ENCODE peak calls at places on chromosomes 5 and 9, in seven cellular contexts. G, T, D, Q, A, M and W are unnamed samples.

GRCh38 chr9:33884856-33885701 is 68.1 kb downstream of the UBE2R2 start:
- DNase-seq in G (no peak), T (no peak), D (peak), Q (no peak), A (no peak), M (no peak), W (peak)

GRCh38 chr9:108867829-108868228 is 5.8 kb downstream of the ACTL7A start:
- DNase-seq in G (no peak), T (no peak), D (no peak), Q (no peak), A (no peak), M (no peak), W (no peak)

GRCh38 chr9:22813520-22813919 is 366.9 kb downstream of the DMRTA1 start:
- DNase-seq in G (peak), T (peak), D (peak), Q (no peak), A (no peak), M (peak), W (peak)

GRCh38 chr9:115411993-115412452 is 294.1 kb upstream of the TNC start:
- DNase-seq in G (no peak), T (peak), D (peak), Q (no peak), A (no peak), M (no peak), W (no peak)

GRCh38 chr5:112200132-112200531 is 218.9 kb downstream of the EPB41L4A start:
- DNase-seq in G (no peak), T (no peak), D (no peak), Q (no peak), A (no peak), M (no peak), W (no peak)

GRCh38 chr5:125295405-125295872 is 549.0 kb upstream of the ZNF608 start:
- DNase-seq in G (no peak), T (no peak), D (peak), Q (no peak), A (no peak), M (no peak), W (peak)

GRCh38 chr9:93184439-93185221 is 691 bp downstream of the WNK2 start:
- DNase-seq in G (peak), T (peak), D (no peak), Q (peak), A (no peak), M (peak), W (no peak)

GRCh38 chr5:146196459-146197048 is 6.9 kb upstream of the RBM27 start:
- DNase-seq in G (no peak), T (no peak), D (no peak), Q (no peak), A (no peak), M (no peak), W (no peak)

GRCh38 chr5:72265032-72265903 is 54.8 kb downstream of the MRPS27 start:
- DNase-seq in G (no peak), T (no peak), D (no peak), Q (no peak), A (no peak), M (no peak), W (no peak)

GRCh38 chr5:10130881-10131280 is 118.8 kb downstream of the ATPSCKMT start:
- DNase-seq in G (no peak), T (peak), D (no peak), Q (no peak), A (no peak), M (no peak), W (peak)

GRCh38 chr9:21974230-21974541 is 20.0 kb downstream of the CDKN2A start:
- DNase-seq in G (no peak), T (no peak), D (no peak), Q (no peak), A (no peak), M (no peak), W (no peak)

GRCh38 chr9:106179181-106179580 is 484.8 kb downstream of the TMEM38B start:
- DNase-seq in G (no peak), T (no peak), D (no peak), Q (no peak), A (no peak), M (no peak), W (no peak)

GRCh38 chr5:59484618-59485017 is 408.9 kb downstream of the PDE4D start:
- DNase-seq in G (no peak), T (no peak), D (no peak), Q (no peak), A (no peak), M (no peak), W (peak)

GRCh38 chr5:174166231-174167079 is 120.9 kb downstream of the NSG2 start:
- DNase-seq in G (no peak), T (no peak), D (no peak), Q (no peak), A (no peak), M (no peak), W (no peak)

GRCh38 chr9:124258765-124259272 is 1.1 kb downstream of the NEK6 start:
- DNase-seq in G (no peak), T (peak), D (no peak), Q (peak), A (peak), M (no peak), W (peak)

GRCh38 chr9:102049586-102050246 is 311.3 kb upstream of the GRIN3A start:
- DNase-seq in G (no peak), T (no peak), D (no peak), Q (no peak), A (no peak), M (no peak), W (no peak)

GRCh38 chr5:150625164-150625535 is 15.3 kb upstream of the SYNPO start:
- DNase-seq in G (no peak), T (no peak), D (no peak), Q (no peak), A (no peak), M (no peak), W (no peak)

GRCh38 chr9:129352157-129352870 is 174.3 kb upstream of the IER5L start:
- DNase-seq in G (peak), T (peak), D (no peak), Q (peak), A (peak), M (no peak), W (no peak)

GRCh38 chr5:3191585-3191984 is 404.0 kb upstream of the IRX1 start:
- DNase-seq in G (no peak), T (no peak), D (no peak), Q (no peak), A (no peak), M (no peak), W (no peak)

GRCh38 chr9:116087751-116088194 is 65.8 kb upstream of the PAPPA start:
- DNase-seq in G (no peak), T (peak), D (peak), Q (no peak), A (no peak), M (no peak), W (peak)

GRCh38 chr5:98775962-98776687 is 2.7 kb downstream of the RGMB start:
- DNase-seq in G (no peak), T (no peak), D (peak), Q (no peak), A (no peak), M (peak), W (peak)

GRCh38 chr9:32431940-32432555 is 47.6 kb downstream of the ACO1 start:
- DNase-seq in G (peak), T (peak), D (peak), Q (peak), A (peak), M (peak), W (peak)

GRCh38 chr5:180494510-180495181 is 467 bp downstream of the CNOT6 start:
- DNase-seq in G (peak), T (peak), D (no peak), Q (peak), A (peak), M (peak), W (peak)

GRCh38 chr5:98905857-98906688 is 22.7 kb downstream of the CHD1 start:
- DNase-seq in G (peak), T (peak), D (peak), Q (no peak), A (no peak), M (peak), W (peak)

GRCh38 chr9:21591221-21592062 is 109.3 kb upstream of the IFNE start:
- DNase-seq in G (no peak), T (peak), D (peak), Q (no peak), A (peak), M (peak), W (peak)

GRCh38 chr9:116791314-116791713 is 104.2 kb downstream of the TRIM32 start:
- DNase-seq in G (no peak), T (peak), D (peak), Q (no peak), A (no peak), M (no peak), W (peak)

GRCh38 chr5:129377504-129377903 is 82.6 kb upstream of the ADAMTS19 start:
- DNase-seq in G (no peak), T (no peak), D (no peak), Q (no peak), A (no peak), M (peak), W (no peak)

GRCh38 chr9:19233344-19233743 is 2.9 kb downstream of the DENND4C start:
- DNase-seq in G (no peak), T (no peak), D (no peak), Q (no peak), A (no peak), M (no peak), W (no peak)

GRCh38 chr9:137127301-137128157 is 11.4 kb upstream of the GRIN1 start:
- DNase-seq in G (no peak), T (no peak), D (no peak), Q (no peak), A (no peak), M (no peak), W (no peak)

GRCh38 chr5:66967102-66967501 is 229.5 kb downstream of the CD180 start:
- DNase-seq in G (no peak), T (no peak), D (peak), Q (no peak), A (no peak), M (no peak), W (peak)

GRCh38 chr9:98995059-98995665 is 51.5 kb downstream of the COL15A1 start:
- DNase-seq in G (no peak), T (no peak), D (no peak), Q (no peak), A (peak), M (no peak), W (no peak)

GRCh38 chr9:27457445-27457844 is 66.6 kb upstream of the IFNK start:
- DNase-seq in G (no peak), T (peak), D (no peak), Q (peak), A (peak), M (no peak), W (no peak)

GRCh38 chr9:121886759-121887485 is 206.2 kb downstream of the TTLL11 start:
- DNase-seq in G (no peak), T (no peak), D (no peak), Q (no peak), A (no peak), M (no peak), W (no peak)

GRCh38 chr5:163565931-163566608 is 60.7 kb downstream of the MAT2B start:
- DNase-seq in G (no peak), T (peak), D (peak), Q (peak), A (peak), M (peak), W (peak)

GRCh38 chr9:87601175-87601574 is 103.5 kb downstream of the DAPK1 start:
- DNase-seq in G (no peak), T (peak), D (no peak), Q (no peak), A (no peak), M (peak), W (no peak)

GRCh38 chr5:95520176-95520575 is 34.6 kb downstream of the SKIC3 start:
- DNase-seq in G (no peak), T (no peak), D (no peak), Q (no peak), A (no peak), M (no peak), W (no peak)

GRCh38 chr5:37722236-37723146 is 117.3 kb downstream of the GDNF start:
- DNase-seq in G (peak), T (peak), D (peak), Q (no peak), A (no peak), M (peak), W (peak)

GRCh38 chr5:55758231-55758630 is 20.4 kb downstream of the DDX4 start:
- DNase-seq in G (no peak), T (no peak), D (no peak), Q (no peak), A (no peak), M (no peak), W (no peak)

GRCh38 chr5:53151713-53152458 is 42.3 kb upstream of the MOCS2 start:
- DNase-seq in G (no peak), T (peak), D (peak), Q (no peak), A (no peak), M (no peak), W (peak)

DNA sequence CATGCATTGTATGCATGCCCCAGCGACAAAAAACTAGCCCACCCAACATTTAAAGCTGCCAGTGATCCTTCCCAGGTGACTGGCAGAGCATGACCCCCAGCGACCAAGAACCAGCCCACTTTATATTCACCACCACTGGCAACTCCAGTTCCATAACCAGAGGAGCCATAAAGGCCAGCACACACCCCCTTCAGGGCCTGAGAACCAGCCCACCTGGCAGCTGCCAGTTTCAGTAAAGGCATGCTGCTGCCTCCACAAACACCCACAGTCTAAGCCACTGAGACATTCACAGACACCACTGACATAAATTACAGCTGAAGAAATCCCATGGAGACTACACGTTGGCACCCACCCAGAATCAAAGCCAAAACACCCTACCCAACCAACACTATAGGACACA is 46.9 kb upstream of the RGS7BP start:
- DNase-seq in G (no peak), T (no peak), D (no peak), Q (no peak), A (no peak), M (no peak), W (no peak)
- H3K18ac ChIP-seq in G (no peak), T (no peak), D (no peak), Q (no peak), A (no peak), M (no peak), W (no peak)

GRCh38 chr5:76836585-76836984 is 13.2 kb upstream of the S100Z start:
- DNase-seq in G (no peak), T (no peak), D (no peak), Q (no peak), A (no peak), M (no peak), W (peak)
- H3K18ac ChIP-seq in G (no peak), T (no peak), D (peak), Q (no peak), A (no peak), M (no peak), W (peak)

GRCh38 chr9:76701441-76702031 is 62.7 kb upstream of the PCA3 start:
- DNase-seq in G (peak), T (no peak), D (no peak), Q (no peak), A (no peak), M (no peak), W (no peak)

GRCh38 chr9:76704601-76705204 is 59.5 kb upstream of the PCA3 start:
- DNase-seq in G (peak), T (peak), D (peak), Q (no peak), A (no peak), M (peak), W (peak)

GRCh38 chr9:76699966-76700365 is 64.3 kb upstream of the PCA3 start:
- DNase-seq in G (no peak), T (no peak), D (peak), Q (no peak), A (no peak), M (no peak), W (peak)

GRCh38 chr9:76700916-76701315 is 63.3 kb upstream of the PCA3 start:
- DNase-seq in G (no peak), T (no peak), D (no peak), Q (no peak), A (no peak), M (no peak), W (no peak)

GRCh38 chr9:76703270-76703669 is 61.0 kb upstream of the PCA3 start:
- DNase-seq in G (no peak), T (no peak), D (no peak), Q (no peak), A (no peak), M (no peak), W (no peak)
- H3K18ac ChIP-seq in G (peak), T (no peak), D (no peak), Q (no peak), A (no peak), M (no peak), W (no peak)

DNA sequence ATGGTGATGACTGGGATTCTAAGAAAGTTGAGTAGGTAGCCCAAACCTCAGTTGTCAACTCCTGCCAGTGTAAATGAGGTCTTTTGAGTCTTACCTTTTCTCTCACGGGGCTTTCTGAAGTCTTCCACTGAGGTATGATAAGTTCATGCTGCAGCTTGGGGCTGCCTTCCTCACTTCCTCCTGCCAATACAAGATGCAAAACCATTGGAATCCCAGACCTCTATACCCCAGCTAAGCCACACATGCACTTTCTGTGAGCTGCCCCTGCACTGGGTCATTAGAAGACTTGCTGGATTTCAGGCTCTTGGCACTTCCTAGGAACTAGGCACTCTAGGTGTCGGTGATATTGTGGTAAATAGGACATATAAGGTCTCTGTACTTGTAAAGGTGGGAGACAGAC is 4.8 kb downstream of the ADAM19 start:
- DNase-seq in G (no peak), T (no peak), D (no peak), Q (no peak), A (no peak), M (no peak), W (no peak)
- H3K18ac ChIP-seq in G (no peak), T (peak), D (peak), Q (no peak), A (no peak), M (peak), W (peak)

DNA sequence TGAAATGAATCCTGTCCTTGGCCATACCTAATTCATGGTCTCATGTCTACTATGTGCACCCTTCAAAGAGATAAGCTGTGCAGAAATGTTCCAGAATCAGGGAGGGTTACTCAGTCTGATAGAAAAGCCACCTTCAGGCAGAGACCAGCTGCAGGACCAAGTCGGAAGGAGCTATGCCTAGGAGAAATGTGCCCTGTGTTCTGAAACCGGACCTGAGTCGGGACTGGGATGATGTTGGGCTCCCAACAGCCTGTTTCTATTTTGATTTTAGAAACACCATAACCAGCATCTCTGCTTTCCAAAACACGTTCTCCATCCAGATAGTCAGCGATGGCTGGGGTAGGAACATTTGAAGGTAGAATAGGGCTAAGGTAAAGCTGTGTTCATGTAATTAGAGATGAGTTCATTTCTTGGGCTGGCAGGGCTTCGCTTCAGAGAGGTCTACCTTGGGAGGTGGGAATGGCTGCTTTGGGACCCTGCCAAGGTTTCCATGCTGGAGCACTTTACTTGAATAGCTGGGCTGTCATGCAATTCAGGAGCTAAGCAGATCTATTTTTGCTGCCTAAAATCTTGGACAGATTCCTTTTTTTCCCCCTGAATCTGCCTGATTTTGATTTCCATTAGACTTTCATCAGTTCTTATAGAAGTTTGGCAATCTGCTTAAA is 2.8 kb downstream of the ADCY2 start:
- DNase-seq in G (no peak), T (no peak), D (no peak), Q (no peak), A (no peak), M (no peak), W (no peak)
- H3K18ac ChIP-seq in G (no peak), T (peak), D (no peak), Q (no peak), A (no peak), M (no peak), W (no peak)

DNA sequence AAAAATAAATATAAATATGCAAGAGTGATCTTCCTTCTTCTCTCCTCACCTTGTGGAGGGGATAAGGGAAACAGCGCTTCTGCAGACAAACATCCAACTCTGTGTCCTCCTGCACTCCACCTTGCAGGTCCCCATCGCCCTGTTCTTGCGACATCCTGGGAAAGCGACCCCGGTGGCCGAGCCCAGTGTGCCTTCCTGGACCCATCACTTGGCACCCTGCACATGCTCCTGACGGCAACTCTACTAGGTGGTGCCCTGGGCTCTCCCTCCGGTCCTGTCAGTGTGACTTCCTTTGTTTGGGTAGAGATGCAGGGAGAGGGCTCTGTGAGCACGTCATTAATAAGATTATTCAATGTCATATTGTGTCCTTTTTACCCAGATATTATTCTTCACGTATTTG is 266.0 kb upstream of the ADAMTS16 start:
- DNase-seq in G (no peak), T (no peak), D (no peak), Q (no peak), A (no peak), M (no peak), W (no peak)
- H3K18ac ChIP-seq in G (no peak), T (no peak), D (no peak), Q (no peak), A (no peak), M (no peak), W (no peak)